ENCODE peak calls at places on chromosomes 12 and 14, in four cellular contexts. N, D, W and J are unnamed samples.

GRCh38 chr12:3225796-3226180 is 148.6 kb downstream of the TSPAN9 start:
- DNase-seq in D (no peak), N (no peak), W (no peak), J (no peak)

GRCh38 chr12:72346331-72346944 is 74.3 kb downstream of the TRHDE start:
- DNase-seq in N (peak), W (peak), D (peak), J (peak)

GRCh38 chr12:48037267-48037915 is 33.1 kb upstream of the COL2A1 start:
- DNase-seq in W (peak), N (no peak), D (peak), J (no peak)

GRCh38 chr12:124772467-124773170 is 91.0 kb downstream of the SCARB1 start:
- DNase-seq in N (no peak), D (no peak), W (no peak), J (no peak)

GRCh38 chr12:94062194-94062593 is 86.2 kb upstream of the PLXNC1 start:
- DNase-seq in N (no peak), D (no peak), W (no peak), J (no peak)

GRCh38 chr12:10928746-10929286 is at the start of gene PRH2:
- DNase-seq in D (peak), W (no peak), N (no peak), J (no peak)

GRCh38 chr12:109811624-109811995 is 21.6 kb downstream of the TRPV4 start:
- DNase-seq in N (no peak), W (no peak), D (peak), J (no peak)

GRCh38 chr12:12819752-12820311 is 6.7 kb downstream of the DDX47 start:
- DNase-seq in D (no peak), W (no peak), N (no peak), J (no peak)

GRCh38 chr12:1842183-1842904 is 22.0 kb downstream of the LRTM2 start:
- DNase-seq in D (no peak), W (no peak), N (no peak), J (no peak)

GRCh38 chr12:65945457-65945856 is 121.2 kb downstream of the HMGA2 start:
- DNase-seq in W (no peak), N (no peak), D (no peak), J (no peak)

GRCh38 chr14:34424488-34424887 is 37.6 kb downstream of the SPTSSA start:
- DNase-seq in D (no peak), W (no peak), N (no peak), J (no peak)

GRCh38 chr12:41932470-41932991 is 212.1 kb downstream of the GXYLT1 start:
- DNase-seq in N (no peak), W (peak), D (no peak), J (no peak)
- H2AFZ ChIP-seq in N (peak), W (peak), D (peak), J (no peak)

GRCh38 chr12:75982974-75983660 is 48.5 kb downstream of the PHLDA1 start:
- DNase-seq in N (no peak), D (no peak), W (no peak), J (no peak)

GRCh38 chr12:75981247-75981646 is 50.3 kb downstream of the PHLDA1 start:
- DNase-seq in N (no peak), D (no peak), W (no peak), J (no peak)

GRCh38 chr12:75979181-75979580 is 52.4 kb downstream of the PHLDA1 start:
- DNase-seq in N (no peak), W (no peak), D (no peak), J (no peak)

GRCh38 chr12:75984577-75985182 is 46.9 kb downstream of the PHLDA1 start:
- DNase-seq in D (no peak), N (no peak), W (no peak), J (no peak)

DNA sequence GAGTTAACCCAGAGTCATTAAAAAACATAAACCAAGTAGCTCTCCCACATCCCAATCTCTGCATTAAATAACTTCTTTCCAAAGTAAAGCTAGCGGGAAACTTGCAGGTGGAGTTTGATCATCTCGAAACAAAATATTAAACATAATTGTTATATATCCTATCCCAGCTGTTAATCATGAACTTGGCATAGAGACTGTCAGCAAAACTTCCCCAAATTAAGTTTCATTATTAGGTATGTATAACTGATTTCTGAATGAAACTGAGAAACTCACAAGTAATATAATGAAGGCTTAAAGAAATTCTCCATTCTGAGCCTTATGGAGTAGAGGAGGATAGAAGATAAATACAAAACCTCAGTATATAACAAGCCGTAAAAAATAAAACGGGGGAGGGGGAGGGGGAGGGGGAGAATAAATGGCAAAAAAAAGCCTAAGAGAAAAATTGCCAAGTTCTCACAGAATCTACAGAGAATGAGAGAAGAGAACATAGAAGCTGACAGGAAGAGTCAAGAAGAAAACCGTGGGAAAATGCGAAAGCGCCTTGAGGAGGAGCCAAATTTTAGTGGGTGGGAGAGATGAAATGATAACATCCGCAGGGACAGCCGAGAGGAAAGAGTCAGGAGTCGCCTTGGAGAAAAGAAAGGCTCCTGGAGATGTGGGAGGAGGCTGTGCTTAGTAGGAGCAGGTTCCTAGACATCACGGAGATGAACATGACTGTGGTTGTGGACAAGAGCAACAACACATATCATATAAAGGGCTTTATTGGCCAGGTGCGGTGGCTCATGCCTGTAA is 49.6 kb downstream of the PHLDA1 start:
- DNase-seq in D (no peak), N (no peak), W (peak), J (peak)
- TF ChIP-seq YY1 in D (no peak), N (no peak), W (no peak), J (no peak)

GRCh38 chr12:126189856-126190255 is 1124.6 kb downstream of the AACS start:
- DNase-seq in N (no peak), D (no peak), W (no peak), J (no peak)
- H2AFZ ChIP-seq in N (no peak), D (no peak), W (no peak), J (no peak)

DNA sequence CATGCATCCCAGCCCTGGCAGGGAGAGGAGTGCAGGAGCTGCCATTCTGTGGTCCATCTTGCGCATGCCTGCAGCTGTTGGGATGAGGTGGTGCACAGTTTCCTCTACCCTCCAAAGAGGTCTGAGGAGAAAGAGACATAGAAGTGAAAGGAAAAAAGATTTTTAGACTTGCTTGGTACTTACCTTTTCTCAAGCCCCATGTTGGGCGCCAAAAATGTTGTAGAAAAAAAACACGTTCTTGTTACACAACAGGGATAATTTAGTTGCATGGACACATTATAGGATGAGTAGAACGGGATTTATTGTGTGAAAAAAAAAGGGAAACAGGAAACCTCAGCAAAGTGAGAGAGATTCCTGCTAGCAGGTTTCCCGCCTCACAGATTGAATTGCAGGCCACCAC is 244.4 kb upstream of the GARIN2 start:
- DNase-seq in D (peak), N (no peak), W (peak), J (peak)
- TF ChIP-seq YY1 in D (no peak), N (no peak), W (no peak), J (no peak)

DNA sequence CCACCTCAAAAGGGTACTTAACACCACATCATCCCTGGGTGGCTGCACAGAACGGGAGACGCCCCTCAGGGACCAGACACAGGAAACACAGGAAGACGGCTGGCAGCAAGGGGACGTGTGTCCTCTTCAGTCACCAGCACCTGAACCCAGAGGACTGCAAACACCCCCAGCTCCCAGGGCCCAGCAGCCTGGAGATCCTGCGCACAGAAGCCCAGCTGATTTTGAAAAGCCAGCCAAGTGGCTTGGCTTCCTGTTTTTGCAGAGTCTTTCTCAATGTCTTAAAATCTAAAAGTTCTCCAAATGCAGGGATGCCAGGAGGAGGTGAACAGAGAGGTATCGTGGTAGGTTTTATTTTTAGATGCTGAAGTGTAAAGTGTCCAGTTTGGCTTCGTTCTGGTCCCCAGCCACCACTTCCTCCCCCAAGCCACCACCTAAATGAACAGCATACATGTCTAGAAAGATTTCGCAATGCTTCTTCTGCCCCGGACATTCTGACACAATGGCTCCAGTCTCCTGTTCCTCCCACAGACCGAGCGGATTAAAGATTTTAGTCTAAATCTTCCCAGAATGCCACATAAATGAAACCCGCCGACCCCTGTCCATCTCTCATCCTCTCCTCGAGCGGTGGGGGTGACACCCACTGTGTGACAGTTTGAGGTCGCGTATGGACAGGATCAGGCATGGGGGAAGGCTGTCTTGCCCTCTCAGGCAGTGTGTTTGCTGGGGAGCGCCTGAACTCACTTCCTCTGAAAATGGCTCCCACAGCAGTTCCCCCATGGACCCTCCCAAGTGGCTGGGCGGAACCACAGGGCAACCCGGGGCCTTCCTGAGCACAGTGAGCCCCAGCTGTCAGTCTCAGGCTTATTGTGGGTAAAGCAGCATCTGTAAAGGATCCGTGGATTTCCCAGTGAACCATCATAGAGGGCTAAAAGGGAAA is 41.6 kb downstream of the ITPK1 start:
- DNase-seq in W (no peak), N (no peak), D (peak), J (no peak)
- H2AFZ ChIP-seq in W (peak), N (peak), D (no peak), J (no peak)

GRCh38 chr14:99258341-99258781 is 13.6 kb downstream of the BCL11B start:
- DNase-seq in D (no peak), N (no peak), W (no peak), J (no peak)
- TF ChIP-seq YY1 in D (no peak), N (no peak), W (no peak), J (no peak)

GRCh38 chr14:20661197-20661596 is 19.7 kb upstream of the OR6S1 start:
- DNase-seq in N (no peak), D (no peak), W (no peak), J (no peak)
- H2AFZ ChIP-seq in N (no peak), D (no peak), W (no peak), J (no peak)

DNA sequence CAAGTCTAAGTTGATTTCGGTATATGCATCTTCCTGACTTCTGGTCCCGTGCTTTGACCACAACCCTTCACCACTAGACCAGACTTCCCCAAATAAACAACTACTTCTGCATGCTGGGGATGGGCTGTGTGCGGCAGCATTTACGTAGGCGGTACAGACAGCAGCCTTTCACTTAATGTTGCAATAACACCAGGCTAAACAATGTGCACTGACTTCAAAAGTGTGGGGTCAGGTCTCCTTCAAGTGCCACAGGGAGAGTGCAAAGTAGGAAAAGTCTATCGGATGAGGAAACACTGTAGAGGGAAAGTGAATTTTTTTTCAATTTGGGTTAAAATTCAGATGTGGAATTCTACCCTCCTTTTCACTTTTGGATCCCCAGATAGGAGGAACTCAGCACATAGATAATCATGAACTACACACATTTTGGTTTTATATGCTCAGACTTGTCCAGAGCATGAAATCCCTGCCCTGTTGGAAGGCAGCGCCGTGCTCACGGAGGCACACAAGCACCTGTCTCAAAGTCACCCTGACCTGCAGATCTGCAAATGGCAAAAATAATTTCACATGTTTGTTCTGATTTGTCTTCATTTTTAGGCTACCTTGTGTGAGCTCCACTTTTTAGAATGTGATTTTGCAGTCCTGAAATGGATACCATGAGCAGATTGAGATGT is 3.6 kb upstream of the FOS start:
- DNase-seq in N (peak), D (no peak), W (no peak), J (no peak)
- TF ChIP-seq YY1 in N (no peak), D (no peak), W (no peak), J (no peak)

GRCh38 chr12:122820138-122820537 is 15.1 kb upstream of the HIP1R start:
- DNase-seq in D (no peak), W (no peak), N (no peak), J (no peak)
- H2AFZ ChIP-seq in D (no peak), W (no peak), N (no peak), J (no peak)

DNA sequence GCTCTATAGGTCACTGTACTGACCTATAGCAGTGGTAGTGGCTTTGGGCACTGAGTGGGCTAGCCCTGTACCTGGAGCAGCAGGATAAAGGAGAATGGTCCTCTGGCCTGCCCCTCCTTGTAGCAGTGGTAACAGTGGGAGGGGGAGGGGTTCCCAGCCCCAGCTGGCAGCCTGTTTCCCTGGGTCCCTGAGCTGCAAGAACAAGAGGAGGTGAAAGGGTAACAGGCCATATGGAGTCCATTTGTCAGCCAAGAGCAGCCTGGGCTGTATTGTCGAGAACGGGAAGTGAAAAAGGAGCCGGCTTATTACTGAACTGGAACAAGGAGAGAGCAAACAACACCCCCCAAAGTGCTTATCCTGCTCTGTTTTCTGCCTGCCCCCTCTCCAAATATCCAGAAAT is 73.8 kb upstream of the SRSF5 start:
- DNase-seq in D (no peak), N (no peak), W (no peak), J (no peak)
- TF ChIP-seq YY1 in D (no peak), N (peak), W (no peak), J (no peak)